ENCODE peak calls at places on chromosomes 4 and X, in five cellular contexts. U is right atrium auricular region, F is GM23248, A is aorta, K is IMR-90. H is an unnamed sample.

GRCh38 chr4:25884040-25884788 is 21.4 kb upstream of the SEL1L3 start:
- DNase-seq in U (no peak), F (peak; percentile 83), A (no peak), K (peak; percentile 92), H (no peak)

GRCh38 chrX:16145656-16146055 is 21.6 kb upstream of the MAGEB17 start:
- DNase-seq in U (no peak), F (no peak), A (no peak), K (no peak), H (no peak)

GRCh38 chr4:28555851-28556250 is 1695.2 kb downstream of the STIM2 start:
- DNase-seq in U (no peak), F (peak; percentile 26), A (no peak), K (peak; percentile 5), H (no peak)

GRCh38 chr4:1524761-1525160 is 118.5 kb upstream of the NKX1-1 start:
- DNase-seq in U (no peak), F (no peak), A (peak; percentile 67), K (no peak), H (no peak)

GRCh38 chr4:53656421-53656981 is 65.2 kb upstream of the LNX1 start:
- DNase-seq in U (no peak), F (peak; percentile 86), A (no peak), K (peak; percentile 21), H (no peak)

GRCh38 chrX:40176979-40177430 is 79.2 kb upstream of the BCOR start:
- DNase-seq in U (no peak), F (peak; percentile 45), A (no peak), K (no peak), H (no peak)

GRCh38 chrX:153944140-153944799 is at the start of gene RENBP:
- DNase-seq in U (no peak), F (no peak), A (peak; percentile 83), K (no peak), H (no peak)

GRCh38 chrX:140141444-140142029 is 176.2 kb upstream of the CXorf66 start:
- DNase-seq in U (no peak), F (peak; percentile 41), A (no peak), K (peak; percentile 31), H (no peak)

GRCh38 chrX:74535211-74535621 is 79.2 kb downstream of the RLIM start:
- DNase-seq in U (no peak), F (peak; percentile 65), A (no peak), K (peak; percentile 71), H (no peak)

GRCh38 chr4:1683371-1683902 is 676 bp downstream of the FAM53A start:
- DNase-seq in U (peak; percentile 68), F (peak; percentile 91), A (peak; percentile 84), K (peak; percentile 88), H (no peak)

GRCh38 chr4:40972722-40973121 is 223.0 kb downstream of the NSUN7 start:
- DNase-seq in U (no peak), F (no peak), A (no peak), K (peak; percentile 61), H (no peak)

GRCh38 chr4:111641813-111642579 is 503.3 kb upstream of the FAM241A start:
- DNase-seq in U (peak; percentile 67), F (peak; percentile 95), A (no peak), K (peak; percentile 86), H (peak; percentile 23)

GRCh38 chrX:41960142-41960541 is 36.8 kb upstream of the CASK start:
- DNase-seq in U (no peak), F (no peak), A (no peak), K (no peak), H (no peak)

GRCh38 chr4:4901877-4902276 is 42.4 kb downstream of the MSX1 start:
- DNase-seq in U (no peak), F (no peak), A (no peak), K (no peak), H (no peak)

GRCh38 chrX:140664939-140665338 is 44.6 kb upstream of the LINC00632 start:
- DNase-seq in U (no peak), F (peak; percentile 48), A (no peak), K (peak; percentile 18), H (no peak)

GRCh38 chr4:71380721-71381120 is 41.9 kb downstream of the SLC4A4 start:
- DNase-seq in U (no peak), F (peak; percentile 69), A (no peak), K (peak; percentile 79), H (no peak)

GRCh38 chr4:140152015-140152703 is 1.8 kb downstream of the MAML3 start:
- DNase-seq in U (peak; percentile 75), F (peak; percentile 80), A (peak; percentile 88), K (no peak), H (no peak)

GRCh38 chrX:63740382-63740781 is 44.6 kb downstream of the ARHGEF9 start:
- DNase-seq in U (no peak), F (no peak), A (no peak), K (no peak), H (no peak)

GRCh38 chr4:140243345-140243753 is 89.4 kb upstream of the MAML3 start:
- DNase-seq in U (no peak), F (no peak), A (no peak), K (no peak), H (no peak)

GRCh38 chrX:149993989-149994388 is 55.7 kb upstream of the EOLA2 start:
- DNase-seq in U (no peak), F (no peak), A (no peak), K (no peak), H (no peak)

GRCh38 chr4:165844151-165844550 is 28.9 kb upstream of the TLL1 start:
- DNase-seq in U (no peak), F (no peak), A (no peak), K (no peak), H (no peak)

GRCh38 chr4:11765849-11766453 is 337.3 kb upstream of the HS3ST1 start:
- DNase-seq in U (no peak), F (peak; percentile 28), A (no peak), K (peak; percentile 37), H (no peak)

GRCh38 chr4:86967061-86967460 is 32.2 kb downstream of the AFF1 start:
- DNase-seq in U (no peak), F (no peak), A (no peak), K (no peak), H (no peak)

GRCh38 chrX:46837543-46838481 is 969 bp downstream of the RP2 start:
- DNase-seq in U (no peak), F (peak; percentile 63), A (no peak), K (peak; percentile 46), H (no peak)

GRCh38 chrX:40100141-40100536 is 2.4 kb upstream of the BCOR start:
- DNase-seq in U (no peak), F (no peak), A (no peak), K (no peak), H (no peak)

GRCh38 chr4:176307591-176307920 is 12.2 kb upstream of the SPCS3 start:
- DNase-seq in U (no peak), F (no peak), A (no peak), K (no peak), H (no peak)

GRCh38 chr4:138644322-138644721 is 371.3 kb upstream of the NOCT start:
- DNase-seq in U (no peak), F (no peak), A (no peak), K (no peak), H (no peak)

GRCh38 chr4:20347526-20347925 is 95.8 kb downstream of the SLIT2 start:
- DNase-seq in U (no peak), F (no peak), A (no peak), K (no peak), H (no peak)

DNA sequence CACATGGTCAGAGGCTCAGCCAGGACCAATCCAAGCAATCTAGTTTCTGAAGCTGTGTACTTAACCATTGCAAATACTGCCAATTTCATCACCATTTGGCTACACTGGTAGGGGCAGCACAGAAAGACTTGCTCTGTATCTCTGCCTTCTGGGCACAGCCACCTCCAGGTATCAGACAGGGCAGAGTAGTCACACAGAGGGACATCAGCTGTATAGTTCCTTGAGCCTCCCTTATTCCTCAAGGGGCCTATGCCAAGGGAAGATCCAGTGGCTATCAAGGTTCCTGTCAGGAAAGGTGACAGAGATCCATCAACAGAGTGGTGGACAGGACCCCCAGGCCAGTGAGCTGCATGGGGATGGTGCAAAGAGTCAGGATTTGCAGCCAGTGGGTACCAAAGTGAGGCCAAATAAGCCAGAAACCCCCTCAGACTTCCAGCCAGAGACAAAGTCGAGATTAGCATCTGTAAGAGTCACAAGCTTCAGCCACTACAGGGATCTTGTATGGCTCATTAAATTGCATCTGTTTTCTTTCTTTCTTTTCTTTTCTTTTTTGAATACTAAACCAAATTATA is 381.6 kb upstream of the CPEB2 start:
- DNase-seq in U (no peak), F (no peak), A (no peak), K (no peak), H (no peak)
- H3K4me1 ChIP-seq in U (no peaks in the 10 kb centered on the region), F (no peaks in the 10 kb centered on the region), A (no peaks in the 10 kb centered on the region), K (no peaks in the 10 kb centered on the region), H (no peaks in the 10 kb centered on the region)

GRCh38 chr4:78659264-78659663 is 107.7 kb downstream of the ANXA3 start:
- DNase-seq in U (no peak), F (no peak), A (no peak), K (no peak), H (no peak)
- H3K27ac ChIP-seq in U (no peak overlapping the region), F (peak overlapping the region; percentile 19), A (no peak overlapping the region), K (no peak overlapping the region), H (no peak overlapping the region)

GRCh38 chr4:156945532-156945931 is 26.1 kb downstream of the PDGFC start:
- DNase-seq in U (no peak), F (peak; percentile 66), A (no peak), K (no peak), H (no peak)

GRCh38 chr4:156948738-156949137 is 22.9 kb downstream of the PDGFC start:
- DNase-seq in U (no peak), F (no peak), A (no peak), K (no peak), H (no peak)

GRCh38 chr4:156949373-156949814 is 22.2 kb downstream of the PDGFC start:
- DNase-seq in U (no peak), F (peak; percentile 81), A (no peak), K (peak; percentile 80), H (no peak)

GRCh38 chr4:156948133-156948532 is 23.5 kb downstream of the PDGFC start:
- DNase-seq in U (no peak), F (no peak), A (no peak), K (no peak), H (no peak)

DNA sequence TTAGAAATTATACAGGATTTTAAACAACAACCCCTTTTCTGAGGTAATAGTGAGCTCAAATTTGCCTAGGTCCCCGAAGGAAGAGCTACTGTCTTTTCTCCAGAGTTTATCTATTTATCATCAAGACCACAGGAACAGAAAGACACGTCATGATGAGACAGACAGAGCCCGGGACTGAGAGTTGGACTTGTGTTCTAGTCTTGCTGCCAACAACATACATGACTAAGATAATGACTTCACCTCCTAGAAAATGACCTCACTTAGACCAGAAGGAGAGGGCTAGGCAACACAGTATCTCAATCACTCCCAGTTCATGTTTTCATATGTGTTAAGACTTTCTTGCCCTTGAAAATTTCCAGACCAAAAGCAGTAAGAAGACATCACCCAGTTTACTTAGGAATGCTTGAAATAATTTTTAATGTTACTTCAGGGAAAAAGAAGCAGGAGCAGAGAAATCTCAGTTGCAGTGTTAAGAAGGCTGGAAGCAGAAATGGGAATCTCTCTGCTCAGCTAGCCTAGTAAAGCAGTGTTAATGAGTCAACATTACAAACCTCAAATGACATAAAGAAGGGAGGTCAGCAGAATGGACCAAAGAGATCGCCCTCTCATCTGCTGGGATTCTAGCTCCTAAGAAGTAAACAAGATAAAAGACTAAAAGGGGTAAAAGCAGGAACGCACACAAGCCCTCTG is 24.9 kb downstream of the PDGFC start:
- DNase-seq in U (peak; percentile 80), F (peak; percentile 99), A (no peak), K (peak; percentile 99), H (no peak)
- H3K4me1 ChIP-seq in U (no peaks in the 10 kb centered on the region), F (peaks cover 74% of the 10 kb centered on the region), A (peaks cover 19% of the 10 kb centered on the region), K (peaks cover 24% of the 10 kb centered on the region), H (no peaks in the 10 kb centered on the region)

DNA sequence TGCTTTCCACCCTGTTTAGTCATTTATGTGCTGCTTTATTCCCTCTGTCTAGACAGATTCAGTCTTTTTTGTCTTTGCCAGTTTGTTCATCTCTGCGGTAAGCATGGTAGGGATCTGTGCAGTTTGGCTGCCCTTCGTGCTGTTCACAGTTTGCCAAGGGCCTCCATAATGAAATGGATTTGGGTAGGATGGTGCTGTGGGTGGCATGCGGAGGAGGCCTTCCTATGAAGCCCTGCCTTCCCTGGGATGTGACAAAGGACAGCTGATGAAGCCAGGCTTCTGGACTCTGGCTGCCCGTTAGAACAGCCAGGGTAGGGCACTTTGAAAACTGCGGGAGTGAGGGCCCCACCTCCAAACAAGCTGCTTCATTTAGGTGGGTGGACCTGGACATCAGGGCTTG is 47.4 kb downstream of the PTTG2 start:
- DNase-seq in U (no peak), F (no peak), A (no peak), K (no peak), H (no peak)
- H3K27ac ChIP-seq in U (no peak overlapping the region), F (no peak overlapping the region), A (no peak overlapping the region), K (no peak overlapping the region), H (no peak overlapping the region)

H was measured in breast epithelium.